ENCODE peak calls at places on chromosomes 7 and 10, in eight cellular contexts. U is astrocyte of the spinal cord; P is iPS-NIHi11; J is NB4; L is adrenal gland; X is LoVo; S is activated CD8-positive, alpha-beta memory T cell treated with anti-CD3 and anti-CD28 coated beads, Interleukin-2, amount 50 U/mL, for 4 hours; Q is fibroblast of the aortic adventitia. G is an unnamed sample.

GRCh38 chr7:73941836-73942551 is 81.0 kb downstream of the TMEM270 start:
- DNase-seq in X (no peak), J (no peak), P (no peak), Q (peak), S (no peak), L (no peak), U (peak), G (no peak)

GRCh38 chr7:3738964-3739363 is 437.9 kb downstream of the SDK1 start:
- DNase-seq in J (no peak), X (no peak), U (peak), Q (no peak), L (no peak), P (no peak), S (no peak), G (no peak)

GRCh38 chr10:122140941-122141623 is 130.0 kb upstream of the BTBD16 start:
- DNase-seq in S (no peak), X (peak), Q (peak), J (peak), U (peak), P (no peak), L (peak), G (peak)

GRCh38 chr7:45721949-45722598 is 147.9 kb downstream of the ADCY1 start:
- DNase-seq in U (no peak), S (no peak), X (no peak), Q (no peak), L (no peak), P (peak), J (peak), G (no peak)

GRCh38 chr7:329691-330281 is 39.8 kb downstream of the FOXL3 start:
- DNase-seq in P (no peak), X (peak), J (no peak), S (no peak), U (no peak), L (no peak), Q (no peak), G (no peak)

GRCh38 chr7:114519215-114519614 is 104.6 kb downstream of the FOXP2 start:
- DNase-seq in J (no peak), X (no peak), U (no peak), P (no peak), Q (peak), S (no peak), L (no peak), G (no peak)

GRCh38 chr10:22217842-22218241 is at the start of gene EBLN1:
- DNase-seq in Q (no peak), J (no peak), X (no peak), U (no peak), L (no peak), S (no peak), P (no peak), G (no peak)

GRCh38 chr10:75335983-75336382 is 65.6 kb downstream of the ZNF503 start:
- DNase-seq in J (peak), Q (no peak), L (no peak), U (no peak), S (no peak), P (no peak), X (no peak), G (no peak)

GRCh38 chr7:15889501-15889900 is 203.0 kb upstream of the MEOX2 start:
- DNase-seq in J (peak), L (peak), P (peak), S (no peak), X (peak), Q (peak), U (no peak), G (no peak)

GRCh38 chr7:88217675-88218427 is 2.0 kb downstream of the SRI start:
- DNase-seq in P (peak), U (peak), L (no peak), X (no peak), J (peak), Q (no peak), S (no peak), G (no peak)

GRCh38 chr10:60877066-60877776 is 66.8 kb downstream of the RHOBTB1 start:
- DNase-seq in Q (no peak), J (no peak), L (no peak), U (no peak), S (no peak), P (no peak), X (no peak), G (no peak)

GRCh38 chr10:78494179-78494578 is 460.5 kb downstream of the RPS24 start:
- DNase-seq in P (no peak), U (no peak), X (no peak), Q (no peak), S (no peak), L (no peak), J (no peak), G (no peak)

GRCh38 chr7:150820578-150821198 is 20.1 kb downstream of the TMEM176A start:
- DNase-seq in S (no peak), Q (no peak), J (no peak), X (no peak), L (no peak), P (no peak), U (no peak), G (no peak)

GRCh38 chr7:132049462-132050304 is 493.3 kb upstream of the PODXL start:
- DNase-seq in P (peak), J (peak), S (no peak), L (no peak), U (peak), Q (peak), X (peak), G (peak)

GRCh38 chr10:78224602-78225001 is 190.9 kb downstream of the RPS24 start:
- DNase-seq in X (no peak), U (peak), Q (peak), L (no peak), P (no peak), J (no peak), S (no peak), G (peak)

GRCh38 chr10:11003739-11004515 is 13.7 kb upstream of the CELF2 start:
- DNase-seq in X (no peak), L (no peak), J (no peak), U (no peak), Q (peak), P (no peak), S (no peak), G (no peak)

GRCh38 chr10:94200148-94200846 is 162.4 kb downstream of the NOC3L start:
- DNase-seq in P (no peak), J (no peak), S (no peak), X (no peak), U (no peak), L (no peak), Q (no peak), G (no peak)

GRCh38 chr10:127020260-127020659 is 115.0 kb downstream of the DOCK1 start:
- DNase-seq in J (no peak), U (no peak), X (no peak), P (no peak), S (no peak), Q (no peak), L (no peak), G (no peak)

GRCh38 chr7:156639426-156640256 is 933 bp upstream of the RNF32 start:
- DNase-seq in S (peak), Q (peak), L (peak), P (no peak), J (peak), U (no peak), X (no peak), G (no peak)

GRCh38 chr7:44257618-44258422 is 57.0 kb downstream of the YKT6 start:
- DNase-seq in S (peak), J (peak), Q (peak), U (peak), X (no peak), L (peak), P (no peak), G (peak)

GRCh38 chr7:17206354-17206905 is 92.0 kb upstream of the AHR start:
- DNase-seq in L (no peak), J (peak), U (no peak), Q (no peak), P (no peak), S (no peak), X (peak), G (no peak)

GRCh38 chr10:80025281-80025680 is 53.2 kb upstream of the TMEM254 start:
- DNase-seq in J (no peak), P (no peak), U (no peak), L (no peak), X (no peak), S (no peak), Q (no peak), G (no peak)

GRCh38 chr10:49047128-49047639 is 68.1 kb downstream of the VSTM4 start:
- DNase-seq in S (no peak), P (no peak), J (no peak), X (no peak), Q (no peak), U (no peak), L (no peak), G (no peak)

GRCh38 chr7:142088022-142088714 is 23.4 kb upstream of the MGAM2 start:
- DNase-seq in S (no peak), P (no peak), U (no peak), X (no peak), J (no peak), L (no peak), Q (peak), G (no peak)

GRCh38 chr7:85030893-85031292 is 156.0 kb downstream of the SEMA3D start:
- DNase-seq in L (no peak), S (no peak), J (peak), P (peak), Q (peak), U (peak), X (peak), G (peak)

GRCh38 chr10:519716-520401 is 169.6 kb downstream of the DIP2C start:
- DNase-seq in X (no peak), J (no peak), Q (no peak), S (no peak), L (no peak), U (no peak), P (no peak), G (no peak)

GRCh38 chr10:50648089-50648934 is 24.6 kb upstream of the SGMS1 start:
- DNase-seq in J (no peak), P (no peak), S (no peak), Q (no peak), X (no peak), L (no peak), U (no peak), G (no peak)

GRCh38 chr10:26859241-26860025 is 1.3 kb downstream of the ABI1 start:
- DNase-seq in U (peak), P (no peak), X (no peak), S (no peak), L (no peak), Q (peak), J (no peak), G (no peak)

GRCh38 chr7:7536396-7537019 is 835 bp upstream of the COL28A1 start:
- DNase-seq in X (no peak), Q (no peak), U (no peak), J (no peak), S (no peak), P (no peak), L (no peak), G (no peak)

GRCh38 chr7:88629559-88629958 is 129.9 kb upstream of the ZNF804B start:
- DNase-seq in S (no peak), X (no peak), P (no peak), U (no peak), L (no peak), Q (no peak), J (no peak), G (no peak)

GRCh38 chr10:30127120-30127541 is 67.7 kb upstream of the JCAD start:
- DNase-seq in U (no peak), J (no peak), P (no peak), X (no peak), L (no peak), Q (peak), S (no peak), G (no peak)

GRCh38 chr7:77348371-77348813 is 67.8 kb downstream of the GSAP start:
- DNase-seq in U (peak), X (no peak), Q (peak), J (peak), L (peak), S (no peak), P (no peak), G (peak)

GRCh38 chr10:102065561-102066420 is 642 bp downstream of the HPS6 start:
- DNase-seq in S (peak), P (peak), X (peak), Q (no peak), J (peak), L (peak), U (no peak), G (no peak)

GRCh38 chr10:90484518-90484917 is 373.3 kb downstream of the HTR7 start:
- DNase-seq in L (no peak), X (no peak), Q (peak), J (peak), U (no peak), S (no peak), P (no peak), G (no peak)

GRCh38 chr7:128136215-128136597 is 104.9 kb upstream of the LEP start:
- DNase-seq in U (peak), Q (no peak), P (peak), S (no peak), X (no peak), L (no peak), J (no peak), G (no peak)

GRCh38 chr7:15555385-15555859 is 6.4 kb downstream of the AGMO start:
- DNase-seq in U (peak), J (no peak), S (no peak), L (no peak), Q (peak), X (peak), P (no peak), G (no peak)

GRCh38 chr7:95126053-95126709 is 198.2 kb downstream of the PON1 start:
- DNase-seq in S (no peak), L (no peak), J (no peak), Q (no peak), P (no peak), U (no peak), X (no peak), G (no peak)

GRCh38 chr10:93790454-93790853 is 32.7 kb downstream of the LGI1 start:
- DNase-seq in X (no peak), J (no peak), U (no peak), S (no peak), Q (no peak), L (no peak), P (no peak), G (no peak)

G was measured in SJSA1.